ENCODE peak calls at places on chromosome 19, in ten cellular contexts. One of them, this sample, is unnamed.

GRCh38 chr19:17779281-17779930 is 15.5 kb upstream of the B3GNT3 start:
- DNase-seq in sigmoid colon: no peak
- DNase-seq in GM12878: no peak
- DNase-seq in A549: peak; percentile 52
- DNase-seq in tibial nerve: no peak
- DNase-seq in stomach: no peak
- DNase-seq in H1: peak; percentile 68
- DNase-seq in transverse colon: peak; percentile 33
- DNase-seq in upper lobe of left lung: no peak
- DNase-seq in SK-N-SH: peak; percentile 49
- DNase-seq in this sample: peak; percentile 43

GRCh38 chr19:47778954-47779351 is 450 bp downstream of the SELENOW start:
- DNase-seq in sigmoid colon: peak; percentile 85
- DNase-seq in GM12878: no peak
- DNase-seq in A549: no peak
- DNase-seq in tibial nerve: no peak
- DNase-seq in stomach: no peak
- DNase-seq in H1: no peak
- DNase-seq in transverse colon: peak; percentile 45
- DNase-seq in upper lobe of left lung: no peak
- DNase-seq in SK-N-SH: peak; percentile 48
- DNase-seq in this sample: peak; percentile 49

GRCh38 chr19:6955082-6955481 is 66.1 kb downstream of the MBD3L2B start:
- DNase-seq in sigmoid colon: no peak
- DNase-seq in GM12878: no peak
- DNase-seq in A549: no peak
- DNase-seq in tibial nerve: no peak
- DNase-seq in stomach: no peak
- DNase-seq in H1: no peak
- DNase-seq in transverse colon: no peak
- DNase-seq in upper lobe of left lung: no peak
- DNase-seq in SK-N-SH: no peak
- DNase-seq in this sample: no peak

GRCh38 chr19:41877490-41877876 is 404 bp downstream of the CD79A start:
- DNase-seq in sigmoid colon: no peak
- DNase-seq in GM12878: no peak
- DNase-seq in A549: no peak
- DNase-seq in tibial nerve: no peak
- DNase-seq in stomach: no peak
- DNase-seq in H1: no peak
- DNase-seq in transverse colon: peak; percentile 37
- DNase-seq in upper lobe of left lung: no peak
- DNase-seq in SK-N-SH: no peak
- DNase-seq in this sample: no peak

GRCh38 chr19:7078007-7078406 is 8.5 kb downstream of the ZNF557 start:
- DNase-seq in sigmoid colon: no peak
- DNase-seq in GM12878: no peak
- DNase-seq in A549: no peak
- DNase-seq in tibial nerve: no peak
- DNase-seq in stomach: no peak
- DNase-seq in H1: no peak
- DNase-seq in transverse colon: no peak
- DNase-seq in upper lobe of left lung: no peak
- DNase-seq in SK-N-SH: no peak
- DNase-seq in this sample: no peak

GRCh38 chr19:24054044-24054935 is 32.7 kb upstream of the ZNF254 start:
- DNase-seq in sigmoid colon: no peak
- DNase-seq in GM12878: no peak
- DNase-seq in A549: peak; percentile 13
- DNase-seq in tibial nerve: no peak
- DNase-seq in stomach: no peak
- DNase-seq in H1: no peak
- DNase-seq in transverse colon: no peak
- DNase-seq in upper lobe of left lung: no peak
- DNase-seq in SK-N-SH: no peak
- DNase-seq in this sample: no peak

GRCh38 chr19:5718032-5718578 is 1.8 kb downstream of the LONP1 start:
- DNase-seq in sigmoid colon: no peak
- DNase-seq in GM12878: no peak
- DNase-seq in A549: no peak
- DNase-seq in tibial nerve: no peak
- DNase-seq in stomach: no peak
- DNase-seq in H1: no peak
- DNase-seq in transverse colon: no peak
- DNase-seq in upper lobe of left lung: no peak
- DNase-seq in SK-N-SH: no peak
- DNase-seq in this sample: no peak

GRCh38 chr19:17733127-17733526 is 13.8 kb downstream of the MAP1S start:
- DNase-seq in sigmoid colon: no peak
- DNase-seq in GM12878: no peak
- DNase-seq in A549: no peak
- DNase-seq in tibial nerve: no peak
- DNase-seq in stomach: no peak
- DNase-seq in H1: no peak
- DNase-seq in transverse colon: no peak
- DNase-seq in upper lobe of left lung: peak; percentile 78
- DNase-seq in SK-N-SH: peak; percentile 16
- DNase-seq in this sample: no peak

GRCh38 chr19:45200614-45201013 is 22.0 kb downstream of the BLOC1S3 start:
- DNase-seq in sigmoid colon: no peak
- DNase-seq in GM12878: no peak
- DNase-seq in A549: no peak
- DNase-seq in tibial nerve: no peak
- DNase-seq in stomach: peak; percentile 33
- DNase-seq in H1: no peak
- DNase-seq in transverse colon: no peak
- DNase-seq in upper lobe of left lung: no peak
- DNase-seq in SK-N-SH: no peak
- DNase-seq in this sample: no peak

GRCh38 chr19:18776288-18776594 is 14.9 kb downstream of the COMP start:
- DNase-seq in sigmoid colon: no peak
- DNase-seq in GM12878: no peak
- DNase-seq in A549: no peak
- DNase-seq in tibial nerve: no peak
- DNase-seq in stomach: no peak
- DNase-seq in H1: no peak
- DNase-seq in transverse colon: no peak
- DNase-seq in upper lobe of left lung: no peak
- DNase-seq in SK-N-SH: no peak
- DNase-seq in this sample: no peak

GRCh38 chr19:2337329-2337707 is 8.8 kb downstream of the SPPL2B start:
- DNase-seq in sigmoid colon: no peak
- DNase-seq in GM12878: no peak
- DNase-seq in A549: no peak
- DNase-seq in tibial nerve: no peak
- DNase-seq in stomach: no peak
- DNase-seq in H1: no peak
- DNase-seq in transverse colon: no peak
- DNase-seq in upper lobe of left lung: peak; percentile 76
- DNase-seq in SK-N-SH: peak; percentile 69
- DNase-seq in this sample: peak; percentile 62

GRCh38 chr19:29478578-29479565 is 46.9 kb upstream of the VSTM2B start:
- DNase-seq in sigmoid colon: no peak
- DNase-seq in GM12878: no peak
- DNase-seq in A549: peak; percentile 55
- DNase-seq in tibial nerve: no peak
- DNase-seq in stomach: no peak
- DNase-seq in H1: peak; percentile 69
- DNase-seq in transverse colon: no peak
- DNase-seq in upper lobe of left lung: peak; percentile 31
- DNase-seq in SK-N-SH: peak; percentile 58
- DNase-seq in this sample: no peak

GRCh38 chr19:2305424-2305823 is 2.5 kb downstream of the LINGO3 start:
- DNase-seq in sigmoid colon: no peak
- DNase-seq in GM12878: no peak
- DNase-seq in A549: no peak
- DNase-seq in tibial nerve: no peak
- DNase-seq in stomach: no peak
- DNase-seq in H1: no peak
- DNase-seq in transverse colon: no peak
- DNase-seq in upper lobe of left lung: no peak
- DNase-seq in SK-N-SH: no peak
- DNase-seq in this sample: no peak

GRCh38 chr19:42203700-42204099 is 13.8 kb downstream of the DEDD2 start:
- DNase-seq in sigmoid colon: no peak
- DNase-seq in GM12878: no peak
- DNase-seq in A549: no peak
- DNase-seq in tibial nerve: no peak
- DNase-seq in stomach: no peak
- DNase-seq in H1: no peak
- DNase-seq in transverse colon: no peak
- DNase-seq in upper lobe of left lung: no peak
- DNase-seq in SK-N-SH: no peak
- DNase-seq in this sample: no peak

GRCh38 chr19:29875931-29876330 is 64.1 kb downstream of the CCNE1 start:
- DNase-seq in sigmoid colon: peak; percentile 37
- DNase-seq in GM12878: no peak
- DNase-seq in A549: no peak
- DNase-seq in tibial nerve: no peak
- DNase-seq in stomach: no peak
- DNase-seq in H1: no peak
- DNase-seq in transverse colon: no peak
- DNase-seq in upper lobe of left lung: no peak
- DNase-seq in SK-N-SH: no peak
- DNase-seq in this sample: no peak

GRCh38 chr19:12720851-12721655 is 2.7 kb downstream of the TNPO2 start:
- DNase-seq in sigmoid colon: no peak
- DNase-seq in GM12878: no peak
- DNase-seq in A549: no peak
- DNase-seq in tibial nerve: no peak
- DNase-seq in stomach: no peak
- DNase-seq in H1: no peak
- DNase-seq in transverse colon: peak; percentile 34
- DNase-seq in upper lobe of left lung: peak; percentile 88
- DNase-seq in SK-N-SH: peak; percentile 62
- DNase-seq in this sample: peak; percentile 47

GRCh38 chr19:58350871-58351557 is 2.3 kb downstream of the A1BG start:
- DNase-seq in sigmoid colon: no peak
- DNase-seq in GM12878: no peak
- DNase-seq in A549: no peak
- DNase-seq in tibial nerve: no peak
- DNase-seq in stomach: no peak
- DNase-seq in H1: no peak
- DNase-seq in transverse colon: no peak
- DNase-seq in upper lobe of left lung: peak; percentile 71
- DNase-seq in SK-N-SH: no peak
- DNase-seq in this sample: no peak

GRCh38 chr19:32570081-32570785 is 10.8 kb upstream of the PDCD5 start:
- DNase-seq in sigmoid colon: peak; percentile 69
- DNase-seq in GM12878: no peak
- DNase-seq in A549: peak; percentile 70
- DNase-seq in tibial nerve: no peak
- DNase-seq in stomach: peak; percentile 48
- DNase-seq in H1: no peak
- DNase-seq in transverse colon: peak; percentile 56
- DNase-seq in upper lobe of left lung: no peak
- DNase-seq in SK-N-SH: peak; percentile 75
- DNase-seq in this sample: peak; percentile 47

GRCh38 chr19:34990578-34991192 is 9.4 kb upstream of the GRAMD1A start:
- DNase-seq in sigmoid colon: no peak
- DNase-seq in GM12878: peak; percentile 69
- DNase-seq in A549: no peak
- DNase-seq in tibial nerve: no peak
- DNase-seq in stomach: no peak
- DNase-seq in H1: no peak
- DNase-seq in transverse colon: no peak
- DNase-seq in upper lobe of left lung: no peak
- DNase-seq in SK-N-SH: no peak
- DNase-seq in this sample: no peak
- TF ChIP-seq EP300 in sigmoid colon: no peak
- TF ChIP-seq EP300 in GM12878: peak; percentile 79
- TF ChIP-seq EP300 in A549: no peak
- TF ChIP-seq EP300 in tibial nerve: no peak
- TF ChIP-seq EP300 in stomach: no peak
- TF ChIP-seq EP300 in H1: no peak
- TF ChIP-seq EP300 in transverse colon: no peak
- TF ChIP-seq EP300 in upper lobe of left lung: no peak
- TF ChIP-seq EP300 in SK-N-SH: no peak
- TF ChIP-seq EP300 in this sample: no peak

GRCh38 chr19:38290631-38291147 is 13.4 kb upstream of the C19orf33 start:
- DNase-seq in sigmoid colon: no peak
- DNase-seq in GM12878: no peak
- DNase-seq in A549: no peak
- DNase-seq in tibial nerve: no peak
- DNase-seq in stomach: peak; percentile 95
- DNase-seq in H1: no peak
- DNase-seq in transverse colon: no peak
- DNase-seq in upper lobe of left lung: no peak
- DNase-seq in SK-N-SH: no peak
- DNase-seq in this sample: no peak
- H3K27ac ChIP-seq in sigmoid colon: peak overlapping the region; percentile 28
- H3K27ac ChIP-seq in GM12878: no peak overlapping the region
- H3K27ac ChIP-seq in A549: peak overlapping the region; percentile 62
- H3K27ac ChIP-seq in tibial nerve: no peak overlapping the region
- H3K27ac ChIP-seq in stomach: peak overlapping the region; percentile 67
- H3K27ac ChIP-seq in H1: no peak overlapping the region
- H3K27ac ChIP-seq in transverse colon: peak overlapping the region; percentile 1
- H3K27ac ChIP-seq in upper lobe of left lung: peak overlapping the region; percentile 78
- H3K27ac ChIP-seq in SK-N-SH: no peak overlapping the region
- H3K27ac ChIP-seq in this sample: no peak overlapping the region

DNA sequence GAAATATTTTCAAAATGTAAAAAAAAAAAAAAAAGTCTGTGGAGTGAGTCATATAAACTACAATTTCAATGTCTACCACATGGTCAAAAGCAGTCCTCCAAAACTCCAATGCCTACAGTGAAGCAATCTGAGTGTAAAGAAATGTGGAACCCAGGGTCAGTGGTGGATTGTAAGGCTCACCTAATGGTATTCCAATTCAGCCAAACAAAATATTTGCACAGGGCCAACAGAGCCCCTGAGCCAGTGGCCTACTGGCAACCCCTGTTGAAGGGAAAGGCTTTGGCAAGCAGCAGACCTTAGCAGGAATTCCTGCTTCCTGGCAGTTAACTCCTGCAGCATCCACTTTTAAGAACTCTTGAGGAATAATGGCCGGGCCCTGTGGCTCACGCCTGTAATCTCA is 3.4 kb downstream of the DNMT1 start:
- DNase-seq in sigmoid colon: no peak
- DNase-seq in GM12878: no peak
- DNase-seq in A549: no peak
- DNase-seq in tibial nerve: peak; percentile 18
- DNase-seq in stomach: peak; percentile 76
- DNase-seq in H1: no peak
- DNase-seq in transverse colon: no peak
- DNase-seq in upper lobe of left lung: no peak
- DNase-seq in SK-N-SH: no peak
- DNase-seq in this sample: no peak
- TF ChIP-seq EP300 in sigmoid colon: no peak
- TF ChIP-seq EP300 in GM12878: no peak
- TF ChIP-seq EP300 in A549: no peak
- TF ChIP-seq EP300 in tibial nerve: peak; percentile 80
- TF ChIP-seq EP300 in stomach: no peak
- TF ChIP-seq EP300 in H1: no peak
- TF ChIP-seq EP300 in transverse colon: no peak
- TF ChIP-seq EP300 in upper lobe of left lung: no peak
- TF ChIP-seq EP300 in SK-N-SH: no peak
- TF ChIP-seq EP300 in this sample: no peak

DNA sequence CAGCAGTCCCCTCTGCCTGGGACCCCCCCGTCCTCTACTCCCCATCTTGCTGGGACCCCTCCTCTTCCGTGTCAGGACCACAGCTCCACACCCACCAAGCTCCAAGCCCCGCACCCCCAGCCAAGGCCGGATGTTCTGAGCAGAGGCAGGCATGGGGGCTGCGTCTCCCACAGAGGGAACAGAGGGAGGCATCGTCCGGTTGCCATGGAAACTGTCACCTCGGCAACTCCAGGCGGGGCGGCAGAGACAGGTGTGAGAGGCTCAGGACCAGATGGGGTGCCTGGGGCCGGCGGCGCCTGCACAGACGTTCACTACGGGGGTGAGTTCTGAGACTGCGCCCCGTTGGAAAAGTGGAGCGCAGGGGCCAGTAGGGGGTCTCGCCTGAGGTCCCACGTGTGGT is 5.4 kb downstream of the RNU6-9 start:
- DNase-seq in sigmoid colon: no peak
- DNase-seq in GM12878: no peak
- DNase-seq in A549: no peak
- DNase-seq in tibial nerve: no peak
- DNase-seq in stomach: no peak
- DNase-seq in H1: no peak
- DNase-seq in transverse colon: no peak
- DNase-seq in upper lobe of left lung: peak; percentile 79
- DNase-seq in SK-N-SH: peak; percentile 52
- DNase-seq in this sample: no peak
- H3K27ac ChIP-seq in sigmoid colon: no peak overlapping the region
- H3K27ac ChIP-seq in GM12878: no peak overlapping the region
- H3K27ac ChIP-seq in A549: no peak overlapping the region
- H3K27ac ChIP-seq in tibial nerve: no peak overlapping the region
- H3K27ac ChIP-seq in stomach: no peak overlapping the region
- H3K27ac ChIP-seq in H1: no peak overlapping the region
- H3K27ac ChIP-seq in transverse colon: no peak overlapping the region
- H3K27ac ChIP-seq in upper lobe of left lung: no peak overlapping the region
- H3K27ac ChIP-seq in SK-N-SH: no peak overlapping the region
- H3K27ac ChIP-seq in this sample: no peak overlapping the region

This sample was measured in ovary.